ENCODE peak calls at places on chromosomes 4 and X, in six cellular contexts. One of them, this sample, is unnamed.

GRCh38 chrX:29652484-29652883 is 562.9 kb upstream of the MAGEB2 start:
- DNase-seq in GM19239: no peak
- DNase-seq in RWPE1: no peak
- DNase-seq in posterior cingulate gyrus: no peak
- DNase-seq in neural crest cell: no peak
- DNase-seq in NAMALWA: no peak
- DNase-seq in this sample: no peak

GRCh38 chrX:134396174-134396573 is 63.8 kb upstream of the HPRT1 start:
- DNase-seq in GM19239: no peak
- DNase-seq in RWPE1: peak; percentile 10
- DNase-seq in posterior cingulate gyrus: no peak
- DNase-seq in neural crest cell: no peak
- DNase-seq in NAMALWA: peak; percentile 24
- DNase-seq in this sample: peak; percentile 8

GRCh38 chr4:97560009-97560408 is 583.3 kb downstream of the STPG2 start:
- DNase-seq in GM19239: no peak
- DNase-seq in RWPE1: no peak
- DNase-seq in posterior cingulate gyrus: no peak
- DNase-seq in neural crest cell: no peak
- DNase-seq in NAMALWA: no peak
- DNase-seq in this sample: no peak

GRCh38 chr4:124330045-124330444 is 382.5 kb downstream of the ANKRD50 start:
- DNase-seq in GM19239: no peak
- DNase-seq in RWPE1: no peak
- DNase-seq in posterior cingulate gyrus: no peak
- DNase-seq in neural crest cell: no peak
- DNase-seq in NAMALWA: no peak
- DNase-seq in this sample: no peak

GRCh38 chr4:157776930-157777329 is 395.9 kb downstream of the GASK1B start:
- DNase-seq in GM19239: no peak
- DNase-seq in RWPE1: no peak
- DNase-seq in posterior cingulate gyrus: no peak
- DNase-seq in neural crest cell: no peak
- DNase-seq in NAMALWA: no peak
- DNase-seq in this sample: no peak

GRCh38 chr4:138255917-138256597 is 13.9 kb upstream of the SLC7A11 start:
- DNase-seq in GM19239: no peak
- DNase-seq in RWPE1: no peak
- DNase-seq in posterior cingulate gyrus: peak; percentile 22
- DNase-seq in neural crest cell: no peak
- DNase-seq in NAMALWA: no peak
- DNase-seq in this sample: no peak

GRCh38 chr4:76305033-76305687 is 1.4 kb upstream of the STBD1 start:
- DNase-seq in GM19239: no peak
- DNase-seq in RWPE1: no peak
- DNase-seq in posterior cingulate gyrus: no peak
- DNase-seq in neural crest cell: no peak
- DNase-seq in NAMALWA: no peak
- DNase-seq in this sample: no peak

GRCh38 chr4:76801621-76802545 is 96.1 kb downstream of the SOWAHB start:
- DNase-seq in GM19239: no peak
- DNase-seq in RWPE1: no peak
- DNase-seq in posterior cingulate gyrus: no peak
- DNase-seq in neural crest cell: peak; percentile 20
- DNase-seq in NAMALWA: no peak
- DNase-seq in this sample: no peak

GRCh38 chr4:154614306-154614705 is 1.9 kb upstream of the FGG start:
- DNase-seq in GM19239: no peak
- DNase-seq in RWPE1: no peak
- DNase-seq in posterior cingulate gyrus: no peak
- DNase-seq in neural crest cell: no peak
- DNase-seq in NAMALWA: no peak
- DNase-seq in this sample: no peak

GRCh38 chr4:76302856-76303438 is 3.6 kb upstream of the STBD1 start:
- DNase-seq in GM19239: no peak
- DNase-seq in RWPE1: no peak
- DNase-seq in posterior cingulate gyrus: no peak
- DNase-seq in neural crest cell: no peak
- DNase-seq in NAMALWA: no peak
- DNase-seq in this sample: no peak

GRCh38 chr4:98341309-98341708 is 80.1 kb downstream of the RAP1GDS1 start:
- DNase-seq in GM19239: no peak
- DNase-seq in RWPE1: no peak
- DNase-seq in posterior cingulate gyrus: no peak
- DNase-seq in neural crest cell: no peak
- DNase-seq in NAMALWA: peak; percentile 12
- DNase-seq in this sample: peak; percentile 8

GRCh38 chr4:25913056-25913850 is 767 bp upstream of the SMIM20 start:
- DNase-seq in GM19239: peak; percentile 15
- DNase-seq in RWPE1: no peak
- DNase-seq in posterior cingulate gyrus: peak; percentile 85
- DNase-seq in neural crest cell: peak; percentile 16
- DNase-seq in NAMALWA: peak; percentile 58
- DNase-seq in this sample: peak; percentile 64

GRCh38 chr4:169100656-169101055 is 90.6 kb upstream of the CBR4 start:
- DNase-seq in GM19239: no peak
- DNase-seq in RWPE1: no peak
- DNase-seq in posterior cingulate gyrus: no peak
- DNase-seq in neural crest cell: no peak
- DNase-seq in NAMALWA: no peak
- DNase-seq in this sample: no peak

GRCh38 chr4:81737865-81738559 is 266.3 kb upstream of the RASGEF1B start:
- DNase-seq in GM19239: no peak
- DNase-seq in RWPE1: no peak
- DNase-seq in posterior cingulate gyrus: no peak
- DNase-seq in neural crest cell: no peak
- DNase-seq in NAMALWA: no peak
- DNase-seq in this sample: no peak

GRCh38 chr4:18039113-18039512 is 17.6 kb upstream of the LCORL start:
- DNase-seq in GM19239: no peak
- DNase-seq in RWPE1: no peak
- DNase-seq in posterior cingulate gyrus: no peak
- DNase-seq in neural crest cell: no peak
- DNase-seq in NAMALWA: no peak
- DNase-seq in this sample: no peak

GRCh38 chrX:102863735-102864134 is 73.3 kb upstream of the RAB40AL start:
- DNase-seq in GM19239: peak; percentile 1
- DNase-seq in RWPE1: peak; percentile 44
- DNase-seq in posterior cingulate gyrus: peak; percentile 93
- DNase-seq in neural crest cell: peak; percentile 74
- DNase-seq in NAMALWA: peak; percentile 79
- DNase-seq in this sample: peak; percentile 56

GRCh38 chrX:56788229-56788628 is 59.2 kb downstream of the NBDY start:
- DNase-seq in GM19239: no peak
- DNase-seq in RWPE1: no peak
- DNase-seq in posterior cingulate gyrus: peak; percentile 74
- DNase-seq in neural crest cell: no peak
- DNase-seq in NAMALWA: no peak
- DNase-seq in this sample: no peak

GRCh38 chrX:47560831-47561652 is at the start of gene ARAF:
- DNase-seq in GM19239: peak; percentile 61
- DNase-seq in RWPE1: peak; percentile 96
- DNase-seq in posterior cingulate gyrus: peak; percentile 98
- DNase-seq in neural crest cell: peak; percentile 92
- DNase-seq in NAMALWA: peak; percentile 99
- DNase-seq in this sample: peak; percentile 98

GRCh38 chrX:107715331-107716044 is 60.1 kb downstream of the TSC22D3 start:
- DNase-seq in GM19239: no peak
- DNase-seq in RWPE1: no peak
- DNase-seq in posterior cingulate gyrus: no peak
- DNase-seq in neural crest cell: no peak
- DNase-seq in NAMALWA: no peak
- DNase-seq in this sample: peak; percentile 31

GRCh38 chr4:124435276-124435675 is 277.3 kb downstream of the ANKRD50 start:
- DNase-seq in GM19239: no peak
- DNase-seq in RWPE1: no peak
- DNase-seq in posterior cingulate gyrus: no peak
- DNase-seq in neural crest cell: no peak
- DNase-seq in NAMALWA: no peak
- DNase-seq in this sample: no peak

GRCh38 chr4:94758700-94759399 is 1.1 kb downstream of the BMPR1B start:
- DNase-seq in GM19239: no peak
- DNase-seq in RWPE1: no peak
- DNase-seq in posterior cingulate gyrus: no peak
- DNase-seq in neural crest cell: peak; percentile 14
- DNase-seq in NAMALWA: no peak
- DNase-seq in this sample: no peak

GRCh38 chr4:17027495-17027894 is 129.1 kb upstream of the LDB2 start:
- DNase-seq in GM19239: no peak
- DNase-seq in RWPE1: peak; percentile 76
- DNase-seq in posterior cingulate gyrus: no peak
- DNase-seq in neural crest cell: no peak
- DNase-seq in NAMALWA: no peak
- DNase-seq in this sample: no peak

GRCh38 chr4:5012477-5012876 is 6.8 kb downstream of the CYTL1 start:
- DNase-seq in GM19239: no peak
- DNase-seq in RWPE1: no peak
- DNase-seq in posterior cingulate gyrus: no peak
- DNase-seq in neural crest cell: no peak
- DNase-seq in NAMALWA: no peak
- DNase-seq in this sample: no peak

GRCh38 chr4:38512840-38513239 is 151.2 kb upstream of the KLF3 start:
- DNase-seq in GM19239: no peak
- DNase-seq in RWPE1: no peak
- DNase-seq in posterior cingulate gyrus: no peak
- DNase-seq in neural crest cell: no peak
- DNase-seq in NAMALWA: no peak
- DNase-seq in this sample: no peak

GRCh38 chr4:26792639-26793038 is 68.0 kb upstream of the STIM2 start:
- DNase-seq in GM19239: no peak
- DNase-seq in RWPE1: no peak
- DNase-seq in posterior cingulate gyrus: no peak
- DNase-seq in neural crest cell: no peak
- DNase-seq in NAMALWA: no peak
- DNase-seq in this sample: no peak

GRCh38 chr4:84855774-84856173 is 110.7 kb downstream of the WDFY3 start:
- DNase-seq in GM19239: no peak
- DNase-seq in RWPE1: no peak
- DNase-seq in posterior cingulate gyrus: no peak
- DNase-seq in neural crest cell: no peak
- DNase-seq in NAMALWA: no peak
- DNase-seq in this sample: no peak